ENCODE peak calls at places on chromosomes 7 and 10, in seven cellular contexts. P, Q, D, C, M, Z and L are unnamed samples.

GRCh38 chr10:103280505-103280904 is 3.6 kb downstream of the INA start:
- DNase-seq in M (no peak), D (no peak), Z (no peak), P (no peak), Q (no peak), C (no peak), L (no peak)

GRCh38 chr10:130766716-130767115 is 544.8 kb downstream of the TCERG1L start:
- DNase-seq in M (no peak), P (no peak), C (no peak), Q (no peak), Z (no peak), D (no peak), L (no peak)

GRCh38 chr7:151313857-151314256 is 27.8 kb upstream of the NUB1 start:
- DNase-seq in Q (no peak), M (no peak), D (peak; percentile 86), Z (peak; percentile 66), C (peak; percentile 83), P (peak; percentile 41), L (peak; percentile 71)

GRCh38 chr7:105802611-105803520 is 73.5 kb downstream of the ATXN7L1 start:
- DNase-seq in P (no peak), M (no peak), Z (no peak), C (no peak), D (no peak), Q (peak; percentile 65), L (no peak)

GRCh38 chr10:106682175-106682574 is 482.3 kb downstream of the SORCS1 start:
- DNase-seq in Q (no peak), D (peak; percentile 23), M (no peak), P (no peak), C (no peak), Z (no peak), L (no peak)

GRCh38 chr7:32023353-32023752 is 46.9 kb downstream of the PDE1C start:
- DNase-seq in M (no peak), D (peak; percentile 63), P (peak; percentile 47), Q (no peak), C (no peak), Z (no peak), L (no peak)

GRCh38 chr7:127392566-127393369 is at the start of gene ZNF800:
- DNase-seq in P (peak; percentile 81), D (peak; percentile 91), Q (peak; percentile 86), C (peak; percentile 94), M (peak; percentile 83), Z (peak; percentile 94), L (peak; percentile 96)

GRCh38 chr10:70265032-70265689 is 18.6 kb downstream of the NPFFR1 start:
- DNase-seq in Q (no peak), C (no peak), Z (no peak), P (no peak), M (peak; percentile 91), D (no peak), L (no peak)

GRCh38 chr7:127186686-127187085 is 66.1 kb downstream of the GRM8 start:
- DNase-seq in C (no peak), P (no peak), D (no peak), M (no peak), Q (no peak), Z (no peak), L (no peak)

GRCh38 chr7:89798599-89798996 is 355.7 kb upstream of the STEAP1 start:
- DNase-seq in Q (no peak), M (no peak), P (no peak), D (no peak), Z (no peak), C (no peak), L (no peak)

GRCh38 chr10:28250782-28251181 is 52.1 kb downstream of the MPP7 start:
- DNase-seq in P (peak; percentile 44), D (peak; percentile 59), Z (no peak), M (no peak), C (no peak), Q (peak; percentile 30), L (no peak)

GRCh38 chr7:115406216-115406615 is 484.3 kb downstream of the MDFIC start:
- DNase-seq in P (no peak), D (no peak), Z (no peak), C (no peak), Q (no peak), M (no peak), L (no peak)

GRCh38 chr10:110617455-110618162 is 26.5 kb upstream of the RBM20 start:
- DNase-seq in P (no peak), Q (no peak), D (no peak), M (no peak), Z (no peak), C (no peak), L (no peak)

DNA sequence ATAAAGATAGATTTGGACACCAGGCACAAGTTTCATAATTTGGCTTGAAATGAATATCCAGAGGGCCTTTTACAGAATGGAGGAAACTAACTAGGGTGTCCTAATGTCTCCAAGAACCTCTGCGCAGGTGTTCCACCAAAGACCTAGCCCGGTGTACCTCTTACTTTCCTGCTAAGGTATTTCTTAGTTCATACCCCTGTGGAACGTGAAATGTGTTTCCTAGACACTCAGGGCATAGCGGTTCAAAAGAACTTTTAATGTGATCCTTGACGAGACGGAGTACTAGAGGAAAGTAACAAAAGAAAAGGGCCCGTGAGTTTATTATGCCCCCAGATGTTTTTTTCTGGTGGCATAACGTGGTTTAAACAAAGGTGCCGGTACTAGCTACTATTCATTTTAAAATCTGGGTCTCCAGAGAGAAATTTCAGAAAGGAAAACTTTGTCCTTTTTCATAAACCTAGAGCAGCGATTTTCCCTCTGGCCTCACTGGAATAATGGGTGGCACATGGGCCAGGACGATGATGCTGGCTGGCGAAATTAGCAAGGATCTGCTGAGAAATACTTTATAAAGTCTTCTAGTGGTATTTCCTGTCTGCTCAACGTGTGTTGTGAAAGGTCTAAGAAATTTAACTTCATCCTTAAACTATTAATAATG is 1.4 kb downstream of the APBB1IP start:
- DNase-seq in Z (no peak), Q (no peak), P (no peak), M (no peak), D (peak; percentile 57), C (no peak), L (no peak)
- H3K4me3 ChIP-seq in Z (peak overlapping the region; percentile 42), Q (peak overlapping the region; percentile 85), P (no peak overlapping the region), M (peak overlapping the region; percentile 63), D (peak overlapping the region; percentile 76), C (no peak overlapping the region), L (peak overlapping the region; percentile 69)

GRCh38 chr7:149226840-149227494 is 12.5 kb upstream of the ZNF212 start:
- DNase-seq in Q (no peak), C (no peak), M (no peak), Z (no peak), P (no peak), D (peak; percentile 41), L (no peak)
- H3K27ac ChIP-seq in Q (no peak overlapping the region), C (no peak overlapping the region), M (no peak overlapping the region), Z (no peak overlapping the region), P (no peak overlapping the region), D (no peak overlapping the region), L (no peak overlapping the region)

DNA sequence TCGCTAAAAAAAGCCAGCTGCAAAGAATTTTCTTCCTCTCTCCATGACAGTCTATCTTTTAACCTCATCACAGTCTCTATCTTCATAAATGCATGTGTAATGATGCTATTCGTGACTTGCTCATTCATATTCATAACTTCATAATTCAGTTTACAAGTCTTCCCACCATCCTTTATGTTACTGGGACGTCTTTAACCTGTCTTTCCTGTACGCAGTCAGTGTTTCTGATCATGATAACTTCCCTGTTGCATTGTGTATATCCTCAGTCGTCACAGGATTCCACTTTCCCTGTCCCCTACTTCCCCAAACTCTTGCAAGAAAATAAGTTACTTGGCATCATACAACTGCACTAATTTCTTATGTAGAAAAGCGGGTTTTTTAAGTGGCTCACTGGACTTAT is 165.6 kb upstream of the ASAH2 start:
- DNase-seq in D (peak; percentile 23), M (no peak), Z (no peak), C (no peak), P (no peak), Q (no peak), L (no peak)
- H3K4me3 ChIP-seq in D (peak overlapping the region; percentile 93), M (no peak overlapping the region), Z (no peak overlapping the region), C (peak overlapping the region; percentile 72), P (peak overlapping the region; percentile 99), Q (peak overlapping the region; percentile 95), L (peak overlapping the region; percentile 80)

DNA sequence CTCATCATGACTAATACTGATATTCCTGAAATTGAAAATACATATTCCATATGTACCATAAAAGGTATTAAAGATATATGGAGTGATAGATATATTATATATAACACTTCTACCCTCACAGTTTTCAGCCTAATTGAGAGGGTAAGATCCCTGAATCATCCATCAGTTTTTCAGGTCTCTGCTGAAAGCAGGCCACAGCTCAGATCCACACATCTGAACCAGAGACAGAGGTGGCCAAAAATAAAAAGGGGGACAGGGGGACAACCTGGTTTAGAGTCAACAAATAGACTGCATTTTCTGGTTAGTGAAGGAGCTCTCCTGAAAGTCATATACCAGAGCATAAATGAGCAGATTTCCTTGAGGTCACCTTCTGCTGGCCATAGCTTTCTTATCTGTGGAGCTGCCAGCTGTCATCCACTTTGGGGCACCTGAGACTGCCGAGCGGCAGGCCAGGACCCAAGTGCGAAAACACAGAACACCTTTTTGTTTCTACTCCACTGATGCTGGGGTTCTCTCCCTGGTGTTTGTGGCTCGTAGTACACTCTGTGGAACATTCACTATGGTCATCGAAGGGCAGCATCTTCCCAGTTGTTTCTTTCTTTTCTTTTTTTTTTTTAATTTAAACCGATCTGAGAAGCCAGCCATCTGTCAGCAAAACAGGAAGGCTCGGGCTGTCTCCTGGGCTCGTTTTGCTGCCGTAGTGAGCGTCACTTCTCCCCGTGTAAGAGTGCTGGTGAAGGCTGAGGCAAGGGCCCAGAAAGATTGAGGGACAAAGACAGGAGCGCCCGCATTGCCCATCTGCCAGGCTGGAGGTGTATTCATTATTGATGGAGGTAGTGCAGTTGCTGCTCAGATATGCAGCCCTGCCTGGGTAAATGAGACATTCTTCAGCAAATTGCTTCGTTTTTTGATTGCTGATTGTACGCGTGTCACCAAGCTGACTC is 13.5 kb downstream of the IKZF1 start:
- DNase-seq in Z (no peak), D (no peak), Q (no peak), M (no peak), C (no peak), P (no peak), L (no peak)
- H3K27ac ChIP-seq in Z (no peak overlapping the region), D (no peak overlapping the region), Q (no peak overlapping the region), M (no peak overlapping the region), C (no peak overlapping the region), P (no peak overlapping the region), L (no peak overlapping the region)